ENCODE peak calls at places on chromosomes 6 and 20, in five cellular contexts. U is sigmoid colon, Z is adrenal gland, D is GM20000, V is GM12865. G is an unnamed sample.

GRCh38 chr6:10383312-10384063 is 31.4 kb downstream of the TFAP2A start:
- DNase-seq in U (no peak), Z (no peak), D (no peak), V (no peak), G (no peak)

GRCh38 chr6:168442646-168443045 is 1.7 kb downstream of the SMOC2 start:
- DNase-seq in U (no peak), Z (no peak), D (no peak), V (no peak), G (no peak)

GRCh38 chr6:149080511-149080910 is 237.0 kb upstream of the TAB2 start:
- DNase-seq in U (no peak), Z (no peak), D (no peak), V (no peak), G (no peak)

GRCh38 chr6:35737413-35738211 is 780 bp downstream of the ARMC12 start:
- DNase-seq in U (no peak), Z (no peak), D (peak; percentile 73), V (peak; percentile 85), G (no peak)

GRCh38 chr6:161596807-161597505 is 323.1 kb upstream of the AGPAT4 start:
- DNase-seq in U (no peak), Z (no peak), D (no peak), V (no peak), G (no peak)

GRCh38 chr6:11424395-11425050 is 113.0 kb upstream of the TMEM170B start:
- DNase-seq in U (no peak), Z (no peak), D (no peak), V (no peak), G (no peak)

GRCh38 chr20:43658723-43659419 is 8.0 kb upstream of the MYBL2 start:
- DNase-seq in U (no peak), Z (no peak), D (no peak), V (no peak), G (no peak)

GRCh38 chr6:96520039-96520850 is 1.4 kb upstream of the UFL1 start:
- DNase-seq in U (no peak), Z (peak; percentile 40), D (no peak), V (no peak), G (no peak)

GRCh38 chr6:91462236-91462635 is 875.4 kb upstream of the MAP3K7 start:
- DNase-seq in U (no peak), Z (no peak), D (no peak), V (no peak), G (no peak)

GRCh38 chr20:50787181-50787580 is 7.7 kb upstream of the BCAS4 start:
- DNase-seq in U (no peak), Z (no peak), D (no peak), V (no peak), G (no peak)

GRCh38 chr20:32437391-32438074 is 79.4 kb downstream of the ASXL1 start:
- DNase-seq in U (no peak), Z (peak; percentile 62), D (no peak), V (no peak), G (no peak)

GRCh38 chr6:131733376-131734016 is 22.7 kb upstream of the CTAGE9 start:
- DNase-seq in U (no peak), Z (peak; percentile 4), D (no peak), V (no peak), G (no peak)

GRCh38 chr6:38876470-38876869 is 161.4 kb downstream of the DNAH8 start:
- DNase-seq in U (no peak), Z (peak; percentile 4), D (peak; percentile 16), V (peak; percentile 24), G (no peak)

GRCh38 chr6:163814494-163815364 is 400.2 kb downstream of the QKI start:
- DNase-seq in U (no peak), Z (peak; percentile 71), D (no peak), V (peak; percentile 27), G (no peak)

GRCh38 chr20:58139849-58140786 is 88.3 kb downstream of the ANKRD60 start:
- DNase-seq in U (peak; percentile 39), Z (no peak), D (no peak), V (no peak), G (no peak)

GRCh38 chr6:129696843-129697242 is 13.1 kb downstream of the ARHGAP18 start:
- DNase-seq in U (no peak), Z (no peak), D (no peak), V (no peak), G (no peak)

GRCh38 chr6:41336824-41337223 is 1.4 kb downstream of the NCR2 start:
- DNase-seq in U (no peak), Z (no peak), D (no peak), V (no peak), G (no peak)

GRCh38 chr20:12970372-12970821 is 38.4 kb upstream of the SPTLC3 start:
- DNase-seq in U (no peak), Z (peak; percentile 25), D (peak; percentile 14), V (peak; percentile 30), G (no peak)

GRCh38 chr20:37347891-37348642 is 2.1 kb downstream of the SRC start:
- DNase-seq in U (peak; percentile 60), Z (no peak), D (no peak), V (no peak), G (no peak)

GRCh38 chr6:14571728-14572127 is 454.2 kb downstream of the CD83 start:
- DNase-seq in U (no peak), Z (no peak), D (no peak), V (no peak), G (no peak)

GRCh38 chr20:57934913-57935312 is 225.1 kb upstream of the PMEPA1 start:
- DNase-seq in U (no peak), Z (no peak), D (no peak), V (no peak), G (no peak)

GRCh38 chr20:63475209-63475608 is 2.8 kb upstream of the KCNQ2 start:
- DNase-seq in U (no peak), Z (peak; percentile 55), D (no peak), V (peak; percentile 26), G (no peak)

GRCh38 chr6:148971027-148971927 is 224.4 kb downstream of the UST start:
- DNase-seq in U (no peak), Z (no peak), D (no peak), V (no peak), G (no peak)

GRCh38 chr6:31548423-31548873 is 1.0 kb downstream of the NFKBIL1 start:
- DNase-seq in U (no peak), Z (no peak), D (no peak), V (no peak), G (no peak)